ENCODE peak calls at places on chromosomes 6 and 20, in nine cellular contexts. One of them, this sample, is unnamed.

GRCh38 chr6:33949877-33950831 is 146.4 kb upstream of the MLN start:
- DNase-seq in spleen: peak
- DNase-seq in K562: no peak
- DNase-seq in stomach: no peak
- DNase-seq in upper lobe of left lung: peak
- DNase-seq in endothelial cell of umbilical vein: no peak
- DNase-seq in HCT116: no peak
- DNase-seq in prostate gland: no peak
- DNase-seq in breast epithelium: peak
- DNase-seq in this sample: no peak

GRCh38 chr6:56804996-56805395 is 149.9 kb upstream of the BEND6 start:
- DNase-seq in stomach: no peak
- DNase-seq in HCT116: no peak
- DNase-seq in K562: no peak
- DNase-seq in endothelial cell of umbilical vein: peak
- DNase-seq in prostate gland: no peak
- DNase-seq in breast epithelium: no peak
- DNase-seq in upper lobe of left lung: no peak
- DNase-seq in spleen: no peak
- DNase-seq in this sample: no peak

GRCh38 chr6:10146723-10147451 is 268.0 kb downstream of the TFAP2A start:
- DNase-seq in spleen: no peak
- DNase-seq in breast epithelium: no peak
- DNase-seq in endothelial cell of umbilical vein: no peak
- DNase-seq in stomach: no peak
- DNase-seq in prostate gland: no peak
- DNase-seq in upper lobe of left lung: no peak
- DNase-seq in K562: peak
- DNase-seq in HCT116: peak
- DNase-seq in this sample: no peak

GRCh38 chr6:100574836-100575235 is 110.1 kb upstream of the SIM1 start:
- DNase-seq in spleen: no peak
- DNase-seq in upper lobe of left lung: no peak
- DNase-seq in breast epithelium: no peak
- DNase-seq in HCT116: no peak
- DNase-seq in endothelial cell of umbilical vein: no peak
- DNase-seq in prostate gland: no peak
- DNase-seq in K562: no peak
- DNase-seq in stomach: no peak
- DNase-seq in this sample: no peak

GRCh38 chr20:53444386-53444785 is 149.3 kb downstream of the ZNF217 start:
- DNase-seq in stomach: no peak
- DNase-seq in upper lobe of left lung: no peak
- DNase-seq in HCT116: no peak
- DNase-seq in breast epithelium: no peak
- DNase-seq in prostate gland: no peak
- DNase-seq in spleen: no peak
- DNase-seq in K562: no peak
- DNase-seq in endothelial cell of umbilical vein: no peak
- DNase-seq in this sample: no peak

GRCh38 chr6:107115695-107116327 is 496 bp upstream of the BEND3 start:
- DNase-seq in K562: peak
- DNase-seq in stomach: peak
- DNase-seq in HCT116: no peak
- DNase-seq in prostate gland: peak
- DNase-seq in endothelial cell of umbilical vein: peak
- DNase-seq in spleen: peak
- DNase-seq in breast epithelium: no peak
- DNase-seq in upper lobe of left lung: peak
- DNase-seq in this sample: no peak

GRCh38 chr20:39117486-39117885 is 155.3 kb downstream of the DHX35 start:
- DNase-seq in HCT116: peak
- DNase-seq in breast epithelium: no peak
- DNase-seq in stomach: peak
- DNase-seq in upper lobe of left lung: no peak
- DNase-seq in endothelial cell of umbilical vein: peak
- DNase-seq in K562: no peak
- DNase-seq in spleen: no peak
- DNase-seq in prostate gland: no peak
- DNase-seq in this sample: no peak

GRCh38 chr6:41698350-41698781 is 37.0 kb downstream of the TFEB start:
- DNase-seq in K562: no peak
- DNase-seq in stomach: no peak
- DNase-seq in breast epithelium: no peak
- DNase-seq in spleen: no peak
- DNase-seq in upper lobe of left lung: no peak
- DNase-seq in HCT116: no peak
- DNase-seq in prostate gland: no peak
- DNase-seq in endothelial cell of umbilical vein: peak
- DNase-seq in this sample: no peak

GRCh38 chr20:10647471-10647870 is 26.3 kb downstream of the JAG1 start:
- DNase-seq in stomach: no peak
- DNase-seq in K562: peak
- DNase-seq in HCT116: no peak
- DNase-seq in endothelial cell of umbilical vein: no peak
- DNase-seq in spleen: no peak
- DNase-seq in upper lobe of left lung: no peak
- DNase-seq in prostate gland: no peak
- DNase-seq in breast epithelium: no peak
- DNase-seq in this sample: peak

GRCh38 chr6:36650848-36651247 is 27.7 kb upstream of the CDKN1A start:
- DNase-seq in stomach: no peak
- DNase-seq in spleen: no peak
- DNase-seq in breast epithelium: no peak
- DNase-seq in prostate gland: peak
- DNase-seq in endothelial cell of umbilical vein: peak
- DNase-seq in HCT116: no peak
- DNase-seq in upper lobe of left lung: no peak
- DNase-seq in K562: no peak
- DNase-seq in this sample: no peak

GRCh38 chr6:36649086-36649485 is 29.4 kb upstream of the CDKN1A start:
- DNase-seq in spleen: no peak
- DNase-seq in upper lobe of left lung: no peak
- DNase-seq in endothelial cell of umbilical vein: peak
- DNase-seq in stomach: no peak
- DNase-seq in K562: no peak
- DNase-seq in prostate gland: no peak
- DNase-seq in breast epithelium: no peak
- DNase-seq in HCT116: no peak
- DNase-seq in this sample: no peak

GRCh38 chr6:36649721-36650484 is 28.6 kb upstream of the CDKN1A start:
- DNase-seq in endothelial cell of umbilical vein: no peak
- DNase-seq in stomach: no peak
- DNase-seq in prostate gland: no peak
- DNase-seq in spleen: peak
- DNase-seq in HCT116: no peak
- DNase-seq in upper lobe of left lung: no peak
- DNase-seq in breast epithelium: no peak
- DNase-seq in K562: no peak
- DNase-seq in this sample: no peak

GRCh38 chr6:36655073-36655847 is 23.3 kb upstream of the CDKN1A start:
- DNase-seq in prostate gland: no peak
- DNase-seq in K562: no peak
- DNase-seq in endothelial cell of umbilical vein: no peak
- DNase-seq in spleen: no peak
- DNase-seq in upper lobe of left lung: no peak
- DNase-seq in breast epithelium: no peak
- DNase-seq in stomach: no peak
- DNase-seq in HCT116: no peak
- DNase-seq in this sample: no peak

DNA sequence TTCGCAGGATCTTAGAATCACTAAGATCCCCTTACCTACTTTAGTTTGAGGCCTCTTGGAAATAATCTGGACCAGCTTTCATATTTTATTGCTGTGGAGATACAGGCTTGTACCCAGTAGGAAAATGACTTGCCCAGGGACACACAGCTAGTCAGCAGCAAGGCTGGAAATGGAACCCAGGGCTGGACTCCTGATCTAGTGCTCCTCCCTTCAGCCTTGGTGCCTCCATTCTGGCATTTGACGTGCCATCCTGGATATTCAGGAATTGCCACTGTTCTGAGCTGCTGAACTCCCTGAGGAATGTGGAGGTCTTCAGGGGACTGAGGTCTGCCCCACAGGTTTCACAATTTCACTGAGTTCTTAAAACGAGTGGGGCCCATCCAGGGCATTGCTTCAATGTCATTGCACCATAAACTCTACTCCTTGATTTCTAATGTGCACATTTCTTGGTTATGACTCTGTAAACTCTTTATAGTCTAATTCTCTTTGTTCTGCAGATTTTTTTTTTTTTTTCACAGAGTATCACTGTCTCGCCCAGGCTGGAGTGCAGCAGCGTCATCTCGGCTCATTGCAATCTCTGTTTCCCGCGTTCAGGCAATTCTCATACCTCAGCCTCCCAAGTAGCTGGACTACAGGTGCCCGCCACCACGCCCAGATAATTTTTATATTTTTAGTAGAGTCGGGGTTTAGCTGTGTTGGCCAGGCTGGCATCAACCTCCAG is 26.7 kb upstream of the CDKN1A start:
- DNase-seq in upper lobe of left lung: no peak
- DNase-seq in spleen: no peak
- DNase-seq in stomach: no peak
- DNase-seq in HCT116: no peak
- DNase-seq in K562: no peak
- DNase-seq in endothelial cell of umbilical vein: no peak
- DNase-seq in breast epithelium: no peak
- DNase-seq in prostate gland: no peak
- DNase-seq in this sample: no peak
- H3K27ac ChIP-seq in upper lobe of left lung: no peak
- H3K27ac ChIP-seq in spleen: no peak
- H3K27ac ChIP-seq in stomach: no peak
- H3K27ac ChIP-seq in HCT116: no peak
- H3K27ac ChIP-seq in K562: no peak
- H3K27ac ChIP-seq in endothelial cell of umbilical vein: no peak
- H3K27ac ChIP-seq in breast epithelium: no peak
- H3K27ac ChIP-seq in prostate gland: no peak
- H3K27ac ChIP-seq in this sample: no peak

DNA sequence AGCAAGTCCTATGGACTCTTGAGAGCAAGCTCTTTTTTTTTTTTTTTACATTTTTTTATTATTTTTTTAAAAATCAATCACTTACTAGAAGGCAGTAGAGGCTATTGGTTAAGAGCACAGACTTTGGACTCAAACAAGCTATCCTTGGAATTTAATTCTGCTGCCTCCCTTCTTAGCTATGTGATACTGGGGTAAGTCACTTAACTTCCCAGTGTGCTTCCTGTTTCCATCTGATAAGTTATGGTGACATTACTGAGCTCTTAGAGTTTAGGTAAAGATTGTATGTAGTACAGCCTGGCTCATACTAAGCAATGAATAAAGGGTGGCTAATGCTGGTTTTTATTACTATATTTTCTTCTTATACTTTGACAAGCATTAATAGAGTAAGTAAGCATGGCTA is 770.5 kb upstream of the FLRT3 start:
- DNase-seq in HCT116: no peak
- DNase-seq in spleen: no peak
- DNase-seq in upper lobe of left lung: no peak
- DNase-seq in prostate gland: no peak
- DNase-seq in breast epithelium: no peak
- DNase-seq in endothelial cell of umbilical vein: no peak
- DNase-seq in stomach: no peak
- DNase-seq in K562: no peak
- DNase-seq in this sample: no peak
- TF ChIP-seq POLR2AphosphoS5 in HCT116: no peak
- TF ChIP-seq POLR2AphosphoS5 in spleen: no peak
- TF ChIP-seq POLR2AphosphoS5 in upper lobe of left lung: no peak
- TF ChIP-seq POLR2AphosphoS5 in prostate gland: no peak
- TF ChIP-seq POLR2AphosphoS5 in breast epithelium: no peak
- TF ChIP-seq POLR2AphosphoS5 in endothelial cell of umbilical vein: no peak
- TF ChIP-seq POLR2AphosphoS5 in stomach: no peak
- TF ChIP-seq POLR2AphosphoS5 in K562: no peak
- TF ChIP-seq POLR2AphosphoS5 in this sample: no peak

DNA sequence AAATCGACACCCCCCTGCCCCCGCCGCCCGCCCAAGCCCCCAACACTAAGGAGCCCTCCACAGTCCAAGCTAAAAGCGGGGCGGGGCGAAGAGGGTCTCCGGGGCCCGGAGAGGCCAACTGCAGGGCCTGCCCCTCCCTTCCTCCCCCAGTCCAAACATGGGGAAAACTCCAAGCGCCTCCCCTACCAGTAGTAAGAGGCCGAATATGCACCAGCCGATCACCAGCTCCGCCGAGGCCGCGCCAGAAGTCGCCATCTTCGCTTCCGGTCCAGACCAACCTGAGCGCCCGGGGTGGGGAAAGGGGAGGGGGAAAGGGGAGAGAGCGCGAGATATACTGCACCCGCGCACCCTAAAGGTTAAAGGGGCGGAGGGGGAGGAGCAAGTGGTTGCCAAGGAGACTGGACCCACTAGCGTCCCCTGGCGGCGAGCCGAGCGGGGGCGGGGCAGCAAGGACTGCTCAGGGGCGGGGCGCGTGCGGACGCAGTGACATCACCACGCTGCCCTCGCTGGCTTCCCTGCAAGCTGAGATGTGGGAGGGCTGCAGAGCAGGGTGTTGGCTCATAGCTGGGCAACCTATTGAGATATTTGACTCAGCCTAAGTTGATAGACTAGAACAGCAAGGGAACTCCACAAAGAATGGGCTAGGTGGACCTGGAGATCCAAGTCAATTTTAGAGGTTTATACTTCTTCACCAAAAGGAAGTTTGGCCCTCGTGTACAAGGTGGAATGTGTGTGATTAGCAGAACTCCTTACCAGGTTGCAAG is at the start of gene LMBRD1:
- DNase-seq in spleen: peak
- DNase-seq in stomach: peak
- DNase-seq in breast epithelium: peak
- DNase-seq in prostate gland: peak
- DNase-seq in upper lobe of left lung: peak
- DNase-seq in K562: peak
- DNase-seq in HCT116: peak
- DNase-seq in endothelial cell of umbilical vein: peak
- DNase-seq in this sample: peak
- TF ChIP-seq POLR2A in spleen: peak
- TF ChIP-seq POLR2A in stomach: no peak
- TF ChIP-seq POLR2A in breast epithelium: no peak
- TF ChIP-seq POLR2A in prostate gland: peak
- TF ChIP-seq POLR2A in upper lobe of left lung: no peak
- TF ChIP-seq POLR2A in K562: peak
- TF ChIP-seq POLR2A in HCT116: peak
- TF ChIP-seq POLR2A in endothelial cell of umbilical vein: no peak
- TF ChIP-seq POLR2A in this sample: peak

DNA sequence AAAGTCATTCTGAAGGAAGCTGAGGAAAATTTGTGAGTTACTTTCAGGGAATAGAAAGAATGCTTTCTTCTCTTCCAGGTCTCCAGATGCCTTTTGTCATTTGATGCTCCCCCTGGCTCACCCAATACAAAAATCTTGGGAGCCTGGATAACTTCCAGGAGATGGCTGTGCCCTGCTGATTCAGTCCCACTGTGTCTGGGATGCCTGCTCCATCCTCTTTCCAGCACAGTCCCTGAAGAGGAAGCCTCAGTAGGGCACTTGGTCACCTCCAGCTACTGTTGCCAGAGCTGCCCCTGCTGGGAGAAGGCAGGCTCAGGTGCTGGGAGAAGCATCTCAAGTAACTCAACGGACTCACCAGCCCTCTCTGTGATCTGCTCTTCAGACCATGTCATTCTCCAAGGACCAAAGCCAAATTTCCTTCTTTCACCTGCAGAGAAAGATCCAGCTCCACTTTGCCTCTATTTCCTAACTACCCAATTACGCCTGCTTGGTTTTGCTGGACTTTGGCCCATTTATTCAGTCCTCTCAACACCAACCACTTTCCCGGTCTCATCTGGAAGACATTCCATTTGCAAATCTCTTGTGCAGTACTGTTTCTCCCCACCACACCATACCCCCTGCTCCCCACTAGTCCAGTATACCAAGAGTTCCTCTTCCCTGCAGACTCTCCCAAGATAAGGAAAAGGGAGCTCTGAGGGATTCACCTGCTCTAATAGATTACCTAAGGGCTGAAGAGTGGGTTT is 53.3 kb downstream of the SLC23A2 start:
- DNase-seq in endothelial cell of umbilical vein: no peak
- DNase-seq in upper lobe of left lung: no peak
- DNase-seq in spleen: no peak
- DNase-seq in HCT116: no peak
- DNase-seq in stomach: no peak
- DNase-seq in prostate gland: no peak
- DNase-seq in breast epithelium: no peak
- DNase-seq in K562: no peak
- DNase-seq in this sample: no peak
- H3K27ac ChIP-seq in endothelial cell of umbilical vein: no peak
- H3K27ac ChIP-seq in upper lobe of left lung: no peak
- H3K27ac ChIP-seq in spleen: peak
- H3K27ac ChIP-seq in HCT116: no peak
- H3K27ac ChIP-seq in stomach: no peak
- H3K27ac ChIP-seq in prostate gland: no peak
- H3K27ac ChIP-seq in breast epithelium: no peak
- H3K27ac ChIP-seq in K562: no peak
- H3K27ac ChIP-seq in this sample: no peak